ENCODE peak calls at places on chromosomes 7 and 10, in four cellular contexts. X is GM13976, P is omental fat pad, E is H9. Z is an unnamed sample.
A peak's percentile ranks its signal among the peaks of the same experiment; 100 is the strongest.

GRCh38 chr10:44724415-44725174 is 186.5 kb upstream of the TMEM72 start:
- DNase-seq in X (no peak), P (no peak), E (no peak), Z (no peak)

GRCh38 chr7:117034851-117035462 is 81.7 kb downstream of the ST7 start:
- DNase-seq in X (no peak), P (no peak), E (no peak), Z (no peak)

GRCh38 chr10:102492983-102493382 is 9.5 kb downstream of the ACTR1A start:
- DNase-seq in X (no peak), P (no peak), E (no peak), Z (no peak)

GRCh38 chr7:106187613-106188350 is 75.7 kb upstream of the SYPL1 start:
- DNase-seq in X (no peak), P (no peak), E (no peak), Z (no peak)

GRCh38 chr7:136400877-136401276 is 423.7 kb upstream of the MTPN start:
- DNase-seq in X (no peak), P (no peak), E (no peak), Z (no peak)

GRCh38 chr10:92691591-92692084 is 1.9 kb downstream of the HHEX start:
- DNase-seq in X (peak; percentile 58), P (no peak), E (peak; percentile 60), Z (peak; percentile 50)

GRCh38 chr7:26856481-26856880 is 7.9 kb downstream of the SKAP2 start:
- DNase-seq in X (no peak), P (no peak), E (no peak), Z (no peak)

GRCh38 chr10:62726142-62726541 is 78.4 kb upstream of the ADO start:
- DNase-seq in X (peak; percentile 66), P (no peak), E (no peak), Z (peak; percentile 55)

GRCh38 chr7:106223156-106223555 is 61.6 kb downstream of the NAMPT start:
- DNase-seq in X (no peak), P (no peak), E (no peak), Z (no peak)

GRCh38 chr7:157641866-157642265 is 305.1 kb downstream of the DNAJB6 start:
- DNase-seq in X (no peak), P (no peak), E (no peak), Z (no peak)

GRCh38 chr10:68597407-68597806 is 37.3 kb downstream of the TET1 start:
- DNase-seq in X (no peak), P (no peak), E (no peak), Z (no peak)

GRCh38 chr7:56174346-56175085 is 58.3 kb upstream of the NUPR2 start:
- DNase-seq in X (no peak), P (no peak), E (no peak), Z (no peak)

GRCh38 chr10:122490268-122490667 is 28.9 kb downstream of the HTRA1 start:
- DNase-seq in X (no peak), P (no peak), E (no peak), Z (no peak)

GRCh38 chr7:98617051-98617959 is at the start of gene NPTX2:
- DNase-seq in X (no peak), P (no peak), E (peak; percentile 85), Z (no peak)

GRCh38 chr7:132122901-132123300 is 453.4 kb downstream of the PLXNA4 start:
- DNase-seq in X (no peak), P (no peak), E (no peak), Z (no peak)

GRCh38 chr10:124025638-124026336 is 67.6 kb downstream of the CHST15 start:
- DNase-seq in X (peak; percentile 50), P (no peak), E (no peak), Z (peak; percentile 44)

GRCh38 chr7:82015751-82016150 is 245.9 kb upstream of the HGF start:
- DNase-seq in X (no peak), P (no peak), E (no peak), Z (no peak)

GRCh38 chr7:147756290-147756689 is 834.3 kb upstream of the C7orf33 start:
- DNase-seq in X (no peak), P (no peak), E (no peak), Z (no peak)

GRCh38 chr10:63217120-63217605 is 84.0 kb downstream of the NRBF2 start:
- DNase-seq in X (peak; percentile 40), P (no peak), E (no peak), Z (peak; percentile 17)

GRCh38 chr7:77696643-77697534 is 630 bp downstream of the RSBN1L start:
- DNase-seq in X (peak; percentile 48), P (no peak), E (peak; percentile 53), Z (peak; percentile 38)

GRCh38 chr7:22726345-22726848 is 603 bp upstream of the IL6 start:
- DNase-seq in X (peak; percentile 78), P (no peak), E (peak; percentile 84), Z (peak; percentile 80)

GRCh38 chr10:91354166-91354565 is 56.0 kb upstream of the HECTD2 start:
- DNase-seq in X (peak; percentile 18), P (no peak), E (no peak), Z (no peak)

GRCh38 chr10:72355214-72355555 is 466 bp upstream of the DNAJB12 start:
- DNase-seq in X (no peak), P (no peak), E (no peak), Z (no peak)

GRCh38 chr7:140440593-140440992 is 36.7 kb downstream of the RAB19 start:
- DNase-seq in X (no peak), P (no peak), E (no peak), Z (no peak)

GRCh38 chr7:149734514-149735075 is 38.8 kb downstream of the ZNF467 start:
- DNase-seq in X (no peak), P (no peak), E (no peak), Z (no peak)

GRCh38 chr7:128347573-128348147 is 4.0 kb upstream of the RBM28 start:
- DNase-seq in X (no peak), P (no peak), E (peak; percentile 48), Z (peak; percentile 61)

GRCh38 chr10:110788620-110789385 is 82.9 kb upstream of the PDCD4 start:
- DNase-seq in X (no peak), P (no peak), E (no peak), Z (no peak)

GRCh38 chr7:96649981-96650380 is 59.7 kb downstream of the SEM1 start:
- DNase-seq in X (no peak), P (no peak), E (no peak), Z (no peak)

GRCh38 chr7:1638113-1638726 is 31.9 kb upstream of the ELFN1 start:
- DNase-seq in X (no peak), P (no peak), E (peak; percentile 46), Z (no peak)

GRCh38 chr10:102675887-102676616 is 31.8 kb downstream of the TRIM8 start:
- DNase-seq in X (peak; percentile 61), P (no peak), E (no peak), Z (peak; percentile 24)

GRCh38 chr10:60975716-60976115 is 31.7 kb upstream of the RHOBTB1 start:
- DNase-seq in X (no peak), P (no peak), E (no peak), Z (no peak)

GRCh38 chr7:148276291-148277041 is 314.1 kb upstream of the C7orf33 start:
- DNase-seq in X (no peak), P (no peak), E (no peak), Z (no peak)

GRCh38 chr10:79473511-79474095 is 28.2 kb upstream of the ZCCHC24 start:
- DNase-seq in X (no peak), P (no peak), E (peak; percentile 7), Z (no peak)

GRCh38 chr10:95337354-95337753 is 46.6 kb upstream of the PDLIM1 start:
- DNase-seq in X (no peak), P (no peak), E (no peak), Z (no peak)

GRCh38 chr7:121003986-121004685 is 15.6 kb downstream of the CPED1 start:
- DNase-seq in X (no peak), P (no peak), E (no peak), Z (no peak)

GRCh38 chr7:27965650-27966049 is 214.9 kb downstream of the JAZF1 start:
- DNase-seq in X (no peak), P (no peak), E (no peak), Z (no peak)

DNA sequence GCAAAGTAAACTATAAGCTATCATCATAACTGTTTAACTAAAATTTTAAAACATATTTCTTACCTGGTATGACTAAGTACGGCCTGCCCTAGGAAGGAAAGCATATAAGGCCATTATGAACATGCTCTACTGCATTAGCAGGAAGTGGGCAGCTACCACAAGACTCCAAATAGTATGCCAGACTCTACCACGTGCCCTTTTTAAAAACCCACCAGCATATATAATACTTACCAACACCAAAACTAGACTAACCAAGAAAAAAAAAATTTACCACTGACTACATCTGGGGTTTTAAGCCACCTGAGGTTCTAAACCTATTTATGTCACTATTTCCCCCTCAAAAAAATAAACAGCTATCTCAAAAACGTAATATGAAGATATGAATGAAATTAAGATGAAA is 30.1 kb downstream of the NUDCD3 start:
- DNase-seq in X (peak; percentile 53), P (no peak), E (no peak), Z (peak; percentile 57)
- TF ChIP-seq CTCF in X (no peak), P (no peak), E (no peak), Z (no peak)

GRCh38 chr7:83476501-83476900 is 172.4 kb downstream of the SEMA3E start:
- DNase-seq in X (no peak), P (no peak), E (no peak), Z (no peak)

GRCh38 chr7:83472376-83472775 is 176.6 kb downstream of the SEMA3E start:
- DNase-seq in X (no peak), P (no peak), E (no peak), Z (no peak)

GRCh38 chr7:83469491-83469890 is 179.4 kb downstream of the SEMA3E start:
- DNase-seq in X (no peak), P (no peak), E (no peak), Z (no peak)

GRCh38 chr7:83478601-83479000 is 170.3 kb downstream of the SEMA3E start:
- DNase-seq in X (no peak), P (no peak), E (no peak), Z (no peak)

GRCh38 chr7:83475403-83475802 is 173.5 kb downstream of the SEMA3E start:
- DNase-seq in X (no peak), P (no peak), E (peak; percentile 80), Z (no peak)
- TF ChIP-seq CTCF in X (no peak), P (no peak), E (peak; percentile 71), Z (no peak)

GRCh38 chr7:104160375-104160774 is 47.4 kb downstream of the ORC5 start:
- DNase-seq in X (no peak), P (no peak), E (no peak), Z (no peak)
- TF ChIP-seq CTCF in X (no peak), P (no peak), E (peak; percentile 52), Z (peak; percentile 30)

GRCh38 chr10:126898460-126898859 is 6.8 kb upstream of the DOCK1 start:
- DNase-seq in X (no peak), P (no peak), E (no peak), Z (no peak)

GRCh38 chr10:126903646-126904360 is 1.4 kb upstream of the DOCK1 start:
- DNase-seq in X (no peak), P (no peak), E (no peak), Z (no peak)

GRCh38 chr10:126904807-126905686 is at the start of gene DOCK1:
- DNase-seq in X (no peak), P (no peak), E (peak; percentile 68), Z (no peak)

GRCh38 chr10:126904493-126904806 is 778 bp upstream of the DOCK1 start:
- DNase-seq in X (no peak), P (no peak), E (no peak), Z (no peak)

DNA sequence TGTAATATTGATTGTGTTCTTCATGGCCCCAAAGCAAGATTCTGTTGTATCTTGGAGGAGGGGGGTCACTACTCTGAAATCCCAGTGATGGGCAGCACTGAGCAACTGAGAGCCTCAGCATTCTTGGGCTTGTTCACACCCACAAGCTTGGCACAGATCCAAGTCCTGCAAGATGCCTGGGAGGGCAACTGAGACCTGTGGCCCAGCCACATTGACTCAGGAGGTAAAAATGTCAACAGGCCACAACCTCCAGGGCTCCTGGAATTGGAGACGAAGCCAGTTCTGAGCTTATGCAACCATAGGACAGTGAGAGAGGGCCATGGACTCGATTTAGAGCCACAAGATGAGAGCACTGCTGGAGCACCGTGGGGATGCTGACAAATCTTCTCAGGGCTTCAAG is 3.1 kb upstream of the DOCK1 start:
- DNase-seq in X (no peak), P (no peak), E (no peak), Z (no peak)
- TF ChIP-seq CTCF in X (no peak), P (no peak), E (no peak), Z (no peak)